ENCODE peak calls at places on chromosomes 7 and 10, in five cellular contexts. Z, C, G, W and X are unnamed samples.

GRCh38 chr10:62687230-62687748 is 117.2 kb upstream of the ADO start:
- DNase-seq in W (no peak), Z (no peak), G (no peak), C (no peak), X (no peak)

GRCh38 chr10:71433983-71434744 is 37.4 kb downstream of the CDH23 start:
- DNase-seq in C (no peak), G (peak; percentile 40), Z (no peak), W (no peak), X (no peak)

GRCh38 chr10:59362991-59363390 is 642 bp upstream of the FAM13C start:
- DNase-seq in C (no peak), Z (no peak), W (no peak), G (peak; percentile 66), X (no peak)

GRCh38 chr7:129307592-129307991 is 82.8 kb downstream of the AHCYL2 start:
- DNase-seq in W (no peak), Z (no peak), G (no peak), C (no peak), X (no peak)

GRCh38 chr7:139127648-139128047 is 18.1 kb upstream of the ZC3HAV1 start:
- DNase-seq in W (no peak), G (no peak), C (no peak), Z (no peak), X (no peak)

GRCh38 chr10:66167816-66168215 is 758.0 kb upstream of the LRRTM3 start:
- DNase-seq in C (no peak), G (no peak), W (no peak), Z (no peak), X (no peak)

GRCh38 chr10:72702868-72703581 is 11.1 kb downstream of the MCU start:
- DNase-seq in C (no peak), Z (no peak), W (no peak), G (no peak), X (no peak)

GRCh38 chr10:122471531-122472177 is 10.3 kb downstream of the HTRA1 start:
- DNase-seq in G (no peak), Z (no peak), W (no peak), C (no peak), X (no peak)

GRCh38 chr7:105024734-105025133 is 10.7 kb downstream of the KMT2E start:
- DNase-seq in C (no peak), Z (peak; percentile 35), W (no peak), G (no peak), X (no peak)

GRCh38 chr7:2138146-2138765 is 94.5 kb downstream of the MAD1L1 start:
- DNase-seq in C (peak; percentile 25), G (no peak), Z (no peak), W (no peak), X (no peak)

GRCh38 chr7:157465597-157466348 is 129.0 kb downstream of the DNAJB6 start:
- DNase-seq in Z (no peak), W (no peak), G (no peak), C (no peak), X (no peak)

GRCh38 chr10:52210161-52210560 is 103.9 kb upstream of the DKK1 start:
- DNase-seq in G (no peak), W (no peak), Z (no peak), C (no peak), X (no peak)

GRCh38 chr7:6288270-6288860 is 15.9 kb upstream of the CYTH3 start:
- DNase-seq in W (no peak), G (no peak), C (no peak), Z (no peak), X (no peak)

GRCh38 chr7:139720186-139720585 is 57.6 kb downstream of the HIPK2 start:
- DNase-seq in G (no peak), Z (no peak), C (no peak), W (no peak), X (no peak)

GRCh38 chr7:130063036-130063435 is 7.3 kb upstream of the KLHDC10 start:
- DNase-seq in C (no peak), G (peak; percentile 95), Z (peak; percentile 50), W (peak; percentile 90), X (no peak)

GRCh38 chr7:80699030-80699638 is 60.7 kb downstream of the CD36 start:
- DNase-seq in W (peak; percentile 54), Z (peak; percentile 25), G (no peak), C (no peak), X (peak; percentile 58)

GRCh38 chr7:157233677-157234076 is 95.0 kb downstream of the UBE3C start:
- DNase-seq in C (no peak), G (no peak), Z (no peak), W (no peak), X (no peak)

GRCh38 chr7:108442039-108442568 is 14.1 kb downstream of the NRCAM start:
- DNase-seq in Z (no peak), C (no peak), W (no peak), G (no peak), X (peak; percentile 7)

GRCh38 chr7:133703547-133703946 is 423.6 kb upstream of the LRGUK start:
- DNase-seq in W (no peak), Z (no peak), G (no peak), C (no peak), X (no peak)

GRCh38 chr7:102103027-102103372 is 183.7 kb upstream of the SH2B2 start:
- DNase-seq in C (no peak), W (no peak), G (no peak), Z (no peak), X (no peak)

GRCh38 chr7:55348502-55348901 is 16.6 kb upstream of the LANCL2 start:
- DNase-seq in Z (no peak), G (no peak), W (no peak), C (no peak), X (no peak)

GRCh38 chr7:35992436-35992835 is 160.6 kb upstream of the EEPD1 start:
- DNase-seq in Z (no peak), G (no peak), C (no peak), W (no peak), X (no peak)

GRCh38 chr7:42247301-42247700 is 10.3 kb upstream of the GLI3 start:
- DNase-seq in W (no peak), Z (peak; percentile 19), G (no peak), C (no peak), X (no peak)

GRCh38 chr10:11429439-11430052 is 181.9 kb downstream of the USP6NL start:
- DNase-seq in W (no peak), G (no peak), Z (no peak), C (no peak), X (no peak)

GRCh38 chr10:132231656-132232552 is 45.2 kb downstream of the DPYSL4 start:
- DNase-seq in W (no peak), G (no peak), Z (no peak), C (no peak), X (no peak)

GRCh38 chr7:150937848-150938561 is 40.1 kb downstream of the KCNH2 start:
- DNase-seq in G (no peak), W (peak; percentile 45), Z (no peak), C (no peak), X (no peak)

GRCh38 chr10:73887038-73888015 is 13.0 kb upstream of the CAMK2G start:
- DNase-seq in G (no peak), C (no peak), W (no peak), Z (no peak), X (peak; percentile 88)

GRCh38 chr7:150941983-150942590 is 36.0 kb downstream of the KCNH2 start:
- DNase-seq in W (no peak), C (no peak), Z (no peak), G (no peak), X (no peak)

GRCh38 chr10:103622935-103623574 is 129.6 kb downstream of the NEURL1 start:
- DNase-seq in G (no peak), C (no peak), Z (no peak), W (no peak), X (no peak)

GRCh38 chr7:25624837-25625236 is 396.6 kb upstream of the NPVF start:
- DNase-seq in Z (no peak), C (no peak), W (no peak), G (no peak), X (no peak)

GRCh38 chr7:104161244-104161643 is 46.6 kb downstream of the ORC5 start:
- DNase-seq in W (no peak), C (no peak), Z (no peak), G (no peak), X (no peak)

GRCh38 chr7:90579181-90579688 is 16.9 kb upstream of the CDK14 start:
- DNase-seq in C (no peak), Z (no peak), W (peak; percentile 17), G (no peak), X (no peak)

GRCh38 chr10:89278034-89278535 is 23.8 kb upstream of the IFIT2 start:
- DNase-seq in W (no peak), C (no peak), G (no peak), Z (peak; percentile 81), X (peak; percentile 67)

GRCh38 chr7:143876218-143876617 is 25.8 kb downstream of the TCAF1 start:
- DNase-seq in W (no peak), Z (no peak), C (no peak), G (no peak), X (no peak)

DNA sequence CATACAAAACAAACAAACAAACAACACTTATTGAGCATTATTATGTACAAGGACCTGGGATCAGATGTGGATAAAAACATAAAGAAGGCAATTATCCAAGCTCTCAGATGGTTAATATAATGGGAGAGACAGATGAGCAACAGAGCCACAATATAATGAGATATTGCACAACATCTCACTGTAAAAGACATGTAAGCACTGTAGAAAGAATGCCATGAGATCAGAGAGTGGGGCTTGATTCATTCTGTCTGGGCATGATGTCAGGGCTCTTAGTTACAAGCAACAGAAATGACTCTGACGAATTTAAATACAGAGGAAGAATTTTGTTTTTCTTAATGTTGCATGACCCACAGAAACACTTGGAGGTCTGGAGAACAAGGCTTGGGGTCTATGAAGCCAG is 164.7 kb upstream of the PLXDC2 start:
- DNase-seq in G (no peak), W (no peak), C (no peak), Z (no peak), X (no peak)
- TF ChIP-seq SRF in G (no peak), W (no peak), C (no peak), Z (no peak), X (no peak)

GRCh38 chr10:97572214-97572989 is at the start of gene ANKRD2:
- DNase-seq in C (no peak), W (peak; percentile 79), Z (peak; percentile 66), G (peak; percentile 85), X (peak; percentile 59)
- TF ChIP-seq POLR2AphosphoS5 in C (no peak), W (no peak), Z (no peak), G (no peak), X (peak; percentile 29)

DNA sequence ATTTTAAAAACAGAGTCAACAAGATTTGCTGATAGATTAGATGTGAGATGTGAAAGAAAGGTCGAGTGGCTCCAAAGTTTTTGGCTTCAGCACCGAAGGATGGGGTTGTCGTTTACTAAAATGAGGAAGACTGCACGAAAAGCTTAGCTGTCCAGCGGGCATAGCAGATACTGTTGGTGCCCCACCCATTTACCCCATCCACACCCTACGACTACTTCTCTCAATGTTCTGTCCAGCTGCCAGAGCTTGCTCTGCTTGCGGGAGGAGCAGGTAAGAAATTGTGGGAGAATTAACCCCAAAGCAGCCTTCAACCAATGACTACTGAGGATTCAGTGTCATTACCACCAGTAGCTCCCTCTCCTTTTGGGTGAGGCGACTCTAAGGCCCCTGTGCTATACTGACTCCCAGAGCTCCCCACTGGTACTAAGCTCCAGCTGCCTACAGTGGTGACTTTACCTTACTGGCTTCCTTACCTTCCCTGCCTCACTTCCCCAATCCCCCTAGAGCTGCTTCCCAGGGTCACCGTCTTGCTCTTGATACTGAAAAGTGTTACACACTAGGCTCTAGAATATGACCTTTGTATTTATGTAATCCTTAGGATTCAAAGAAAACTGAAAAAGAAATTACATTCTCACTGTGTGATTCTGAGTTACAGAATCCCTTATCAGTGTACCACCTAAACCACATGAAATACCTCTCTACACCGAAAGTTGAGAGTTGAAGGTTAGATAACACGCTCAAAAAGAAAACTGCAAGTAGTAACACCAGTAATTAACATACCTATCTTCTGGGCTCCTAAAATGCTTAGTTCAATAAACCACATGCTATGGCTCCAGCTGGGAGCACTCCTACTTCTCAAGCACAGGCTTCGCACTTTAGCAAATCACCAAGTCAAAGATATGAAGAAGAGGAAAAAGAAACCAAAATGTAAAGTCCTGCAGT is 22.2 kb downstream of the CACUL1 start:
- DNase-seq in C (no peak), Z (no peak), G (no peak), W (no peak), X (no peak)
- TF ChIP-seq SRF in C (no peak), Z (no peak), G (no peak), W (no peak), X (no peak)

GRCh38 chr10:21330628-21331020 is 194.9 kb downstream of the SKIDA1 start:
- DNase-seq in Z (no peak), C (no peak), G (no peak), W (no peak), X (no peak)
- TF ChIP-seq POLR2AphosphoS5 in Z (no peak), C (no peak), G (no peak), W (no peak), X (no peak)